ENCODE peak calls at places on chromosomes 12 and 14, in five cellular contexts. N, J, V, P and X are unnamed samples.
A peak's percentile ranks its signal among the peaks of the same experiment; 100 is the strongest.

GRCh38 chr12:69639400-69640016 is 28.8 kb upstream of the LRRC10 start:
- DNase-seq in P (peak; percentile 60), N (peak; percentile 80), V (peak; percentile 43), J (peak; percentile 35), X (peak; percentile 24)

GRCh38 chr14:57851354-57851753 is 14.5 kb downstream of the SLC35F4 start:
- DNase-seq in P (no peak), J (no peak), N (no peak), V (no peak), X (no peak)

GRCh38 chr12:24418157-24418556 is 468.7 kb upstream of the SOX5 start:
- DNase-seq in V (no peak), N (no peak), P (no peak), J (no peak), X (no peak)

GRCh38 chr12:65022960-65023359 is 98.1 kb downstream of the WIF1 start:
- DNase-seq in N (no peak), V (no peak), J (no peak), P (no peak), X (no peak)

GRCh38 chr12:47247418-47247817 is 167.7 kb upstream of the AMIGO2 start:
- DNase-seq in J (no peak), N (no peak), V (peak; percentile 60), P (no peak), X (no peak)

GRCh38 chr14:80942158-80942738 is 710 bp upstream of the CEP128 start:
- DNase-seq in J (no peak), P (no peak), V (no peak), N (no peak), X (no peak)

GRCh38 chr12:94187351-94187750 is 39.0 kb downstream of the PLXNC1 start:
- DNase-seq in V (no peak), N (no peak), J (no peak), P (peak; percentile 45), X (peak; percentile 25)

GRCh38 chr12:121214171-121214777 is 4.3 kb downstream of the P2RX4 start:
- DNase-seq in V (no peak), J (no peak), N (no peak), P (peak; percentile 50), X (no peak)

GRCh38 chr14:55734731-55735130 is 154.7 kb downstream of the KTN1 start:
- DNase-seq in V (no peak), P (no peak), J (no peak), N (no peak), X (no peak)
- TF ChIP-seq CTCF in V (no peak), P (no peak), J (no peak), N (no peak), X (no peak)

GRCh38 chr14:37116933-37117844 is 55.2 kb downstream of the SLC25A21 start:
- DNase-seq in V (no peak), P (peak; percentile 34), N (peak; percentile 9), J (no peak), X (peak; percentile 63)
- TF ChIP-seq CTCF in V (peak; percentile 50), P (peak; percentile 50), N (peak; percentile 24), J (no peak), X (peak; percentile 77)

GRCh38 chr14:100309028-100309718 is 2.9 kb upstream of the SLC25A29 start:
- DNase-seq in N (no peak), V (no peak), P (no peak), J (no peak), X (no peak)
- TF ChIP-seq CTCF in N (no peak), V (no peak), P (no peak), J (no peak), X (no peak)

DNA sequence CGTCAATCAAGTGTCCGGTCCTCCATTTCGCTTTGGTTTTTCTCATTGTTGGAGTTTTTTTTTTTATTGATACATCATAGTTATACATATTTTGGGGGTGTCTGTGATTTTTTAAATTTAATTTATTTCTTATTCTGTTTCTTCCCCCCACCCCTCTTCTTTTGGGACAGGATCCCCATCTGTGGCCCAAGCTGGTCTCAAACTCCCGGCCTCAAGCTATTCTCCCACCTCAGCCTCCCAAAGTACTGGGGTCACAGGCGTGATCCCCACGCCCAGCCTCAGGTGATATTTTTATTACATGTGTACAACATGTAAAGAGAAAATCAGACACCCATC is 51.3 kb upstream of the ZFP36L1 start:
- DNase-seq in V (no peak), N (no peak), J (no peak), P (no peak), X (no peak)
- TF ChIP-seq CTCF in V (peak; percentile 58), N (no peak), J (no peak), P (no peak), X (no peak)

GRCh38 chr12:32440120-32440865 is 40.9 kb downstream of the FGD4 start:
- DNase-seq in N (no peak), J (no peak), V (peak; percentile 44), P (no peak), X (no peak)
- TF ChIP-seq CTCF in N (no peak), J (no peak), V (no peak), P (no peak), X (no peak)

DNA sequence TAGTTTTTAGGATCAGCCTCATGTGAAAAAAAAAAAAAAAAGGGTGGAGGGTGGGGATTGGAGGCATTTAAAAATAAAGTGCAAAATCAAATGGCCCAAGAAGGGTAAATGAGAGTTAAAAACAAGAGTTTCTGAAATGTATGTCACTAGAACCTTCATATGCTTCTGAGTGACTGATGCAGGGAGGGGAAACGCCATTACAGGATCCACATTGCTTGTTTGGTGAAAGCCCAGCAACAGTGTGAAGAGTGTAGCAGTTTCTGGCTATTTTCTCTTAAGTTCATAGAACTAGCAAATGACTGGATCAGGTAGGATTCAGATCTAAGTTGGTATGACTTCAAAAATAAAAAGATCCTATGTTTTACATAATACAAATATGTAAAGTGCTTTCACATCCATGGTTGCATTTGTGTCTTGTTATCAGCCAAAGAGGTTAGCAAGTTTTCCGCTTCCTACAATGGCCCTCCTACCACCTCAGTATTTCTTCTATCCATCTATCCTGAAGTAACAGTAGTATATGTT is 2.9 kb downstream of the CHPT1 start:
- DNase-seq in N (peak; percentile 32), J (no peak), V (no peak), P (no peak), X (no peak)
- TF ChIP-seq CTCF in N (no peak), J (no peak), V (no peak), P (no peak), X (no peak)

GRCh38 chr12:6276936-6277615 is 33.4 kb upstream of the PLEKHG6 start:
- DNase-seq in V (no peak), J (no peak), N (no peak), P (no peak), X (no peak)
- TF ChIP-seq CTCF in V (no peak), J (no peak), N (no peak), P (no peak), X (peak; percentile 16)

GRCh38 chr12:57110189-57111045 is 745 bp downstream of the STAT6 start:
- DNase-seq in J (peak; percentile 89), N (peak; percentile 66), V (peak; percentile 55), P (peak; percentile 63), X (no peak)
- TF ChIP-seq CTCF in J (no peak), N (no peak), V (no peak), P (no peak), X (no peak)